ENCODE peak calls at places on chromosomes 2 and 18, in ten cellular contexts. One of them, this sample, is unnamed.

GRCh38 chr2:156320491-156320896 is 12.0 kb downstream of the NR4A2 start:
- DNase-seq in NB4: no peak
- DNase-seq in T follicular helper cell: no peak
- DNase-seq in T-helper 9 cell: no peak
- DNase-seq in psoas muscle: peak; percentile 62
- DNase-seq in Peyer's patch: no peak
- DNase-seq in kidney tubule cell: no peak
- DNase-seq in fibroblast of mammary gland: peak; percentile 59
- DNase-seq in HEK293T: no peak
- DNase-seq in coronary artery: peak; percentile 77
- DNase-seq in this sample: no peak

GRCh38 chr2:120354935-120355845 is 9.3 kb downstream of the INHBB start:
- DNase-seq in fibroblast of mammary gland: no peak
- DNase-seq in Peyer's patch: no peak
- DNase-seq in psoas muscle: peak; percentile 28
- DNase-seq in coronary artery: no peak
- DNase-seq in T-helper 9 cell: no peak
- DNase-seq in HEK293T: no peak
- DNase-seq in kidney tubule cell: no peak
- DNase-seq in T follicular helper cell: no peak
- DNase-seq in NB4: no peak
- DNase-seq in this sample: no peak

GRCh38 chr2:23564618-23564967 is 179.6 kb downstream of the KLHL29 start:
- DNase-seq in psoas muscle: no peak
- DNase-seq in Peyer's patch: no peak
- DNase-seq in fibroblast of mammary gland: peak; percentile 7
- DNase-seq in T follicular helper cell: no peak
- DNase-seq in kidney tubule cell: no peak
- DNase-seq in HEK293T: no peak
- DNase-seq in NB4: no peak
- DNase-seq in T-helper 9 cell: no peak
- DNase-seq in coronary artery: no peak
- DNase-seq in this sample: no peak

GRCh38 chr2:160140471-160140870 is 59.6 kb downstream of the ITGB6 start:
- DNase-seq in NB4: no peak
- DNase-seq in Peyer's patch: no peak
- DNase-seq in HEK293T: no peak
- DNase-seq in T-helper 9 cell: no peak
- DNase-seq in psoas muscle: no peak
- DNase-seq in kidney tubule cell: no peak
- DNase-seq in T follicular helper cell: no peak
- DNase-seq in coronary artery: no peak
- DNase-seq in fibroblast of mammary gland: peak; percentile 35
- DNase-seq in this sample: no peak

GRCh38 chr18:56890632-56891031 is 239.5 kb downstream of the WDR7 start:
- DNase-seq in fibroblast of mammary gland: peak; percentile 90
- DNase-seq in psoas muscle: no peak
- DNase-seq in NB4: no peak
- DNase-seq in HEK293T: no peak
- DNase-seq in kidney tubule cell: peak; percentile 95
- DNase-seq in T-helper 9 cell: no peak
- DNase-seq in coronary artery: no peak
- DNase-seq in Peyer's patch: no peak
- DNase-seq in T follicular helper cell: no peak
- DNase-seq in this sample: peak; percentile 90

GRCh38 chr2:96853321-96853720 is 4.5 kb downstream of the ANKRD39 start:
- DNase-seq in T follicular helper cell: no peak
- DNase-seq in HEK293T: no peak
- DNase-seq in coronary artery: peak; percentile 58
- DNase-seq in fibroblast of mammary gland: no peak
- DNase-seq in NB4: no peak
- DNase-seq in Peyer's patch: no peak
- DNase-seq in psoas muscle: peak; percentile 36
- DNase-seq in kidney tubule cell: no peak
- DNase-seq in T-helper 9 cell: no peak
- DNase-seq in this sample: no peak

GRCh38 chr2:42602218-42602936 is 33.9 kb downstream of the MTA3 start:
- DNase-seq in HEK293T: peak; percentile 8
- DNase-seq in psoas muscle: no peak
- DNase-seq in T-helper 9 cell: no peak
- DNase-seq in T follicular helper cell: no peak
- DNase-seq in Peyer's patch: no peak
- DNase-seq in coronary artery: no peak
- DNase-seq in fibroblast of mammary gland: no peak
- DNase-seq in kidney tubule cell: no peak
- DNase-seq in NB4: no peak
- DNase-seq in this sample: no peak

GRCh38 chr2:10329880-10330699 is 27.4 kb downstream of the HPCAL1 start:
- DNase-seq in T-helper 9 cell: peak; percentile 22
- DNase-seq in kidney tubule cell: peak; percentile 83
- DNase-seq in NB4: no peak
- DNase-seq in coronary artery: no peak
- DNase-seq in psoas muscle: no peak
- DNase-seq in Peyer's patch: peak; percentile 76
- DNase-seq in HEK293T: no peak
- DNase-seq in fibroblast of mammary gland: peak; percentile 54
- DNase-seq in T follicular helper cell: peak; percentile 25
- DNase-seq in this sample: peak; percentile 61

GRCh38 chr2:190841707-190842505 is 38.7 kb upstream of the GLS start:
- DNase-seq in Peyer's patch: no peak
- DNase-seq in NB4: no peak
- DNase-seq in fibroblast of mammary gland: peak; percentile 56
- DNase-seq in psoas muscle: no peak
- DNase-seq in T-helper 9 cell: no peak
- DNase-seq in coronary artery: no peak
- DNase-seq in kidney tubule cell: peak; percentile 79
- DNase-seq in HEK293T: no peak
- DNase-seq in T follicular helper cell: no peak
- DNase-seq in this sample: no peak

GRCh38 chr2:57881998-57882884 is 164.4 kb upstream of the VRK2 start:
- DNase-seq in T follicular helper cell: no peak
- DNase-seq in Peyer's patch: no peak
- DNase-seq in HEK293T: no peak
- DNase-seq in psoas muscle: no peak
- DNase-seq in NB4: no peak
- DNase-seq in T-helper 9 cell: no peak
- DNase-seq in kidney tubule cell: peak; percentile 90
- DNase-seq in coronary artery: no peak
- DNase-seq in fibroblast of mammary gland: peak; percentile 93
- DNase-seq in this sample: peak; percentile 62

GRCh38 chr2:11582526-11583202 is 48.8 kb downstream of the GREB1 start:
- DNase-seq in T-helper 9 cell: peak; percentile 43
- DNase-seq in kidney tubule cell: peak; percentile 56
- DNase-seq in coronary artery: no peak
- DNase-seq in T follicular helper cell: peak; percentile 38
- DNase-seq in Peyer's patch: peak; percentile 66
- DNase-seq in NB4: peak; percentile 84
- DNase-seq in psoas muscle: peak; percentile 89
- DNase-seq in fibroblast of mammary gland: peak; percentile 71
- DNase-seq in HEK293T: peak; percentile 74
- DNase-seq in this sample: peak; percentile 42

GRCh38 chr2:157413342-157414035 is 30.4 kb downstream of the CYTIP start:
- DNase-seq in coronary artery: no peak
- DNase-seq in NB4: no peak
- DNase-seq in T-helper 9 cell: peak; percentile 21
- DNase-seq in psoas muscle: no peak
- DNase-seq in HEK293T: no peak
- DNase-seq in T follicular helper cell: peak; percentile 31
- DNase-seq in kidney tubule cell: no peak
- DNase-seq in fibroblast of mammary gland: no peak
- DNase-seq in Peyer's patch: no peak
- DNase-seq in this sample: no peak

GRCh38 chr2:241009601-241010530 is 11.4 kb downstream of the SNED1 start:
- DNase-seq in T-helper 9 cell: no peak
- DNase-seq in HEK293T: peak; percentile 58
- DNase-seq in NB4: peak; percentile 79
- DNase-seq in T follicular helper cell: no peak
- DNase-seq in psoas muscle: peak; percentile 63
- DNase-seq in Peyer's patch: peak; percentile 54
- DNase-seq in fibroblast of mammary gland: peak; percentile 82
- DNase-seq in coronary artery: peak; percentile 73
- DNase-seq in kidney tubule cell: peak; percentile 60
- DNase-seq in this sample: peak; percentile 72

GRCh38 chr2:12717191-12717987 is 653 bp downstream of the TRIB2 start:
- DNase-seq in NB4: peak; percentile 83
- DNase-seq in coronary artery: peak; percentile 81
- DNase-seq in fibroblast of mammary gland: peak; percentile 72
- DNase-seq in T follicular helper cell: peak; percentile 62
- DNase-seq in Peyer's patch: peak; percentile 62
- DNase-seq in kidney tubule cell: peak; percentile 47
- DNase-seq in HEK293T: peak; percentile 46
- DNase-seq in psoas muscle: peak; percentile 73
- DNase-seq in T-helper 9 cell: peak; percentile 52
- DNase-seq in this sample: peak; percentile 55

GRCh38 chr2:239355724-239356123 is 45.1 kb downstream of the HDAC4 start:
- DNase-seq in fibroblast of mammary gland: no peak
- DNase-seq in T follicular helper cell: no peak
- DNase-seq in Peyer's patch: no peak
- DNase-seq in T-helper 9 cell: no peak
- DNase-seq in coronary artery: no peak
- DNase-seq in psoas muscle: no peak
- DNase-seq in NB4: no peak
- DNase-seq in kidney tubule cell: no peak
- DNase-seq in HEK293T: no peak
- DNase-seq in this sample: no peak

GRCh38 chr2:23926289-23926749 is 604 bp downstream of the ATAD2B start:
- DNase-seq in kidney tubule cell: peak; percentile 49
- DNase-seq in NB4: peak; percentile 73
- DNase-seq in HEK293T: peak; percentile 27
- DNase-seq in T-helper 9 cell: peak; percentile 21
- DNase-seq in Peyer's patch: no peak
- DNase-seq in T follicular helper cell: peak; percentile 2
- DNase-seq in psoas muscle: peak; percentile 73
- DNase-seq in coronary artery: peak; percentile 79
- DNase-seq in fibroblast of mammary gland: no peak
- DNase-seq in this sample: peak; percentile 25

GRCh38 chr2:132936791-132937190 is 266.8 kb upstream of the LYPD1 start:
- DNase-seq in kidney tubule cell: no peak
- DNase-seq in T follicular helper cell: no peak
- DNase-seq in coronary artery: no peak
- DNase-seq in NB4: no peak
- DNase-seq in psoas muscle: no peak
- DNase-seq in Peyer's patch: no peak
- DNase-seq in fibroblast of mammary gland: no peak
- DNase-seq in HEK293T: no peak
- DNase-seq in T-helper 9 cell: no peak
- DNase-seq in this sample: no peak

GRCh38 chr2:30074023-30074422 is 72.8 kb upstream of the YPEL5 start:
- DNase-seq in HEK293T: no peak
- DNase-seq in kidney tubule cell: no peak
- DNase-seq in NB4: peak; percentile 17
- DNase-seq in Peyer's patch: no peak
- DNase-seq in T follicular helper cell: no peak
- DNase-seq in coronary artery: no peak
- DNase-seq in T-helper 9 cell: no peak
- DNase-seq in psoas muscle: no peak
- DNase-seq in fibroblast of mammary gland: peak; percentile 77
- DNase-seq in this sample: no peak

GRCh38 chr18:49227456-49227855 is 233.0 kb downstream of the DYM start:
- DNase-seq in kidney tubule cell: peak; percentile 16
- DNase-seq in T follicular helper cell: no peak
- DNase-seq in coronary artery: no peak
- DNase-seq in psoas muscle: no peak
- DNase-seq in Peyer's patch: peak; percentile 53
- DNase-seq in NB4: no peak
- DNase-seq in HEK293T: no peak
- DNase-seq in T-helper 9 cell: no peak
- DNase-seq in fibroblast of mammary gland: no peak
- DNase-seq in this sample: peak; percentile 57

GRCh38 chr2:105179469-105180372 is 61.8 kb upstream of the GPR45 start:
- DNase-seq in Peyer's patch: no peak
- DNase-seq in T follicular helper cell: no peak
- DNase-seq in NB4: peak; percentile 77
- DNase-seq in fibroblast of mammary gland: peak; percentile 89
- DNase-seq in kidney tubule cell: peak; percentile 86
- DNase-seq in T-helper 9 cell: no peak
- DNase-seq in HEK293T: peak; percentile 51
- DNase-seq in coronary artery: no peak
- DNase-seq in psoas muscle: no peak
- DNase-seq in this sample: peak; percentile 75

GRCh38 chr18:22543764-22544163 is 126.0 kb upstream of the CTAGE1 start:
- DNase-seq in NB4: no peak
- DNase-seq in Peyer's patch: no peak
- DNase-seq in psoas muscle: peak; percentile 64
- DNase-seq in kidney tubule cell: no peak
- DNase-seq in coronary artery: no peak
- DNase-seq in HEK293T: no peak
- DNase-seq in T follicular helper cell: no peak
- DNase-seq in T-helper 9 cell: no peak
- DNase-seq in fibroblast of mammary gland: peak; percentile 86
- DNase-seq in this sample: no peak

GRCh38 chr2:112168422-112169124 is 30.4 kb downstream of the FBLN7 start:
- DNase-seq in coronary artery: no peak
- DNase-seq in psoas muscle: no peak
- DNase-seq in T-helper 9 cell: no peak
- DNase-seq in Peyer's patch: no peak
- DNase-seq in HEK293T: no peak
- DNase-seq in fibroblast of mammary gland: peak; percentile 52
- DNase-seq in kidney tubule cell: no peak
- DNase-seq in T follicular helper cell: no peak
- DNase-seq in NB4: no peak
- DNase-seq in this sample: no peak

GRCh38 chr2:144084114-144084661 is 435.7 kb downstream of the ZEB2 start:
- DNase-seq in NB4: no peak
- DNase-seq in kidney tubule cell: peak; percentile 92
- DNase-seq in Peyer's patch: no peak
- DNase-seq in HEK293T: no peak
- DNase-seq in psoas muscle: no peak
- DNase-seq in fibroblast of mammary gland: peak; percentile 78
- DNase-seq in T-helper 9 cell: no peak
- DNase-seq in coronary artery: no peak
- DNase-seq in T follicular helper cell: no peak
- DNase-seq in this sample: peak; percentile 87

GRCh38 chr18:70464343-70465114 is 175.7 kb downstream of the SOCS6 start:
- DNase-seq in NB4: peak; percentile 89
- DNase-seq in T-helper 9 cell: peak; percentile 9
- DNase-seq in kidney tubule cell: peak; percentile 69
- DNase-seq in psoas muscle: peak; percentile 79
- DNase-seq in HEK293T: peak; percentile 62
- DNase-seq in coronary artery: peak; percentile 76
- DNase-seq in fibroblast of mammary gland: peak; percentile 59
- DNase-seq in T follicular helper cell: peak; percentile 4
- DNase-seq in Peyer's patch: peak; percentile 74
- DNase-seq in this sample: peak; percentile 36

GRCh38 chr2:54999182-54999581 is 51.1 kb downstream of the RTN4 start:
- DNase-seq in T follicular helper cell: no peak
- DNase-seq in Peyer's patch: no peak
- DNase-seq in NB4: peak; percentile 60
- DNase-seq in kidney tubule cell: no peak
- DNase-seq in HEK293T: no peak
- DNase-seq in psoas muscle: no peak
- DNase-seq in coronary artery: no peak
- DNase-seq in T-helper 9 cell: no peak
- DNase-seq in fibroblast of mammary gland: peak; percentile 75
- DNase-seq in this sample: peak; percentile 23

GRCh38 chr2:15786003-15786654 is 154.2 kb upstream of the MYCN start:
- DNase-seq in kidney tubule cell: no peak
- DNase-seq in coronary artery: no peak
- DNase-seq in T follicular helper cell: no peak
- DNase-seq in T-helper 9 cell: no peak
- DNase-seq in NB4: no peak
- DNase-seq in Peyer's patch: no peak
- DNase-seq in HEK293T: no peak
- DNase-seq in psoas muscle: no peak
- DNase-seq in fibroblast of mammary gland: no peak
- DNase-seq in this sample: no peak

GRCh38 chr2:190859347-190860297 is 21.0 kb upstream of the GLS start:
- DNase-seq in psoas muscle: no peak
- DNase-seq in kidney tubule cell: peak; percentile 76
- DNase-seq in fibroblast of mammary gland: no peak
- DNase-seq in coronary artery: no peak
- DNase-seq in Peyer's patch: no peak
- DNase-seq in T follicular helper cell: no peak
- DNase-seq in HEK293T: no peak
- DNase-seq in NB4: no peak
- DNase-seq in T-helper 9 cell: no peak
- DNase-seq in this sample: peak; percentile 77

GRCh38 chr2:223260681-223261080 is 208.7 kb downstream of the KCNE4 start:
- DNase-seq in T-helper 9 cell: no peak
- DNase-seq in Peyer's patch: no peak
- DNase-seq in kidney tubule cell: peak; percentile 89
- DNase-seq in T follicular helper cell: no peak
- DNase-seq in psoas muscle: no peak
- DNase-seq in coronary artery: no peak
- DNase-seq in fibroblast of mammary gland: peak; percentile 40
- DNase-seq in NB4: no peak
- DNase-seq in HEK293T: no peak
- DNase-seq in this sample: peak; percentile 44